ENCODE peak calls at places on chromosomes 13 and 19, in four cellular contexts. H is pons; N is hepatocyte; R is stimulated activated CD8-positive, alpha-beta memory T cell treated with anti-CD3 and anti-CD28 coated beads, Interleukin-15, amount 100 ng/mL, for 24 hours. F is an unnamed sample.

GRCh38 chr13:27481766-27482165 is 31.4 kb upstream of the MTIF3 start:
- DNase-seq in H (no peak), N (peak; percentile 70), R (no peak), F (no peak)

GRCh38 chr19:2282062-2282861 is at the start of gene PEAK3:
- DNase-seq in H (no peak), N (no peak), R (no peak), F (no peak)

GRCh38 chr13:32408296-32408998 is 19.5 kb downstream of the N4BP2L1 start:
- DNase-seq in H (no peak), N (no peak), R (no peak), F (no peak)

GRCh38 chr13:67792151-67792665 is 562.1 kb upstream of the PCDH9 start:
- DNase-seq in H (no peak), N (no peak), R (no peak), F (no peak)

GRCh38 chr13:98813993-98814392 is 61.5 kb upstream of the SLC15A1 start:
- DNase-seq in H (no peak), N (peak; percentile 65), R (no peak), F (no peak)

GRCh38 chr13:30303269-30303668 is 4.1 kb downstream of the KATNAL1 start:
- DNase-seq in H (no peak), N (no peak), R (no peak), F (no peak)

GRCh38 chr13:42660367-42660965 is 86.5 kb downstream of the TNFSF11 start:
- DNase-seq in H (no peak), N (no peak), R (no peak), F (peak; percentile 11)

GRCh38 chr19:14561832-14562351 is 10.0 kb downstream of the NDUFB7 start:
- DNase-seq in H (peak; percentile 55), N (peak; percentile 18), R (no peak), F (peak; percentile 83)

GRCh38 chr19:43774103-43774939 is 6.5 kb downstream of the KCNN4 start:
- DNase-seq in H (peak; percentile 38), N (peak; percentile 86), R (no peak), F (peak; percentile 40)

GRCh38 chr13:57611956-57612355 is 19.6 kb upstream of the PCDH17 start:
- DNase-seq in H (no peak), N (no peak), R (no peak), F (no peak)

GRCh38 chr13:71866173-71867091 is 572 bp downstream of the DACH1 start:
- DNase-seq in H (no peak), N (peak; percentile 44), R (no peak), F (peak; percentile 3)

GRCh38 chr13:51814825-51815650 is 11.1 kb upstream of the DHRS12 start:
- DNase-seq in H (peak; percentile 71), N (peak; percentile 75), R (no peak), F (peak; percentile 29)

GRCh38 chr19:33823341-33823740 is 26.7 kb downstream of the KCTD15 start:
- DNase-seq in H (no peak), N (no peak), R (no peak), F (no peak)

GRCh38 chr13:104779311-104779710 is 1713.1 kb upstream of the SLC10A2 start:
- DNase-seq in H (no peak), N (no peak), R (no peak), F (peak; percentile 3)

GRCh38 chr13:107734891-107735620 is 480.3 kb downstream of the LIG4 start:
- DNase-seq in H (peak; percentile 32), N (no peak), R (no peak), F (no peak)

GRCh38 chr13:33435207-33435606 is 149.7 kb upstream of the STARD13 start:
- DNase-seq in H (no peak), N (no peak), R (no peak), F (no peak)

GRCh38 chr19:49809155-49809986 is 3.7 kb downstream of the FUZ start:
- DNase-seq in H (peak; percentile 36), N (peak; percentile 67), R (no peak), F (peak; percentile 37)

GRCh38 chr13:44231786-44232516 is 141.7 kb upstream of the SERP2 start:
- DNase-seq in H (no peak), N (peak; percentile 90), R (no peak), F (peak; percentile 95)

GRCh38 chr13:63631006-63631405 is 2215.4 kb upstream of the PCDH20 start:
- DNase-seq in H (no peak), N (no peak), R (no peak), F (no peak)

GRCh38 chr13:112592181-112592580 is 4.2 kb upstream of the TUBGCP3 start:
- DNase-seq in H (no peak), N (no peak), R (no peak), F (no peak)

GRCh38 chr19:3068071-3068470 is 5.8 kb upstream of the TLE5 start:
- DNase-seq in H (no peak), N (no peak), R (no peak), F (no peak)

GRCh38 chr13:112726018-112726767 is 36.4 kb downstream of the ATP11A start:
- DNase-seq in H (peak; percentile 46), N (no peak), R (no peak), F (no peak)

GRCh38 chr19:55088543-55089265 is 13.0 kb downstream of the EPS8L1 start:
- DNase-seq in H (peak; percentile 29), N (peak; percentile 85), R (peak; percentile 79), F (peak; percentile 39)

GRCh38 chr19:38952395-38953165 is 21.8 kb downstream of the MRPS12 start:
- DNase-seq in H (peak; percentile 76), N (peak; percentile 56), R (no peak), F (no peak)

F was measured in fibroblast of gingiva.